ENCODE peak calls at places on chromosome 16, in nine cellular contexts. F, W, G, J, Y, E, N, H and R are unnamed samples.

GRCh38 chr16:31179747-31180458 is at the start of gene FUS:
- DNase-seq in F (peak; percentile 98), W (peak; percentile 91), G (peak; percentile 90), J (peak; percentile 93), Y (peak; percentile 90), E (peak; percentile 93), N (peak; percentile 93), H (peak; percentile 54), R (peak; percentile 92)

GRCh38 chr16:49352923-49353322 is 20.7 kb upstream of the C16orf78 start:
- DNase-seq in F (no peak), W (no peak), G (no peak), J (no peak), Y (no peak), E (peak; percentile 46), N (peak; percentile 11), H (no peak), R (no peak)

GRCh38 chr16:71929048-71929447 is 33.7 kb downstream of the IST1 start:
- DNase-seq in F (no peak), W (no peak), G (no peak), J (no peak), Y (peak; percentile 66), E (no peak), N (peak; percentile 69), H (peak; percentile 39), R (no peak)

GRCh38 chr16:19872179-19872863 is 12.3 kb downstream of the GPRC5B start:
- DNase-seq in F (no peak), W (peak; percentile 88), G (no peak), J (no peak), Y (no peak), E (no peak), N (no peak), H (no peak), R (no peak)

GRCh38 chr16:1492923-1493745 is at the start of gene TELO2:
- DNase-seq in F (peak; percentile 94), W (peak; percentile 87), G (peak; percentile 83), J (peak; percentile 83), Y (peak; percentile 80), E (peak; percentile 87), N (peak; percentile 86), H (peak; percentile 13), R (peak; percentile 85)

GRCh38 chr16:72099377-72099818 is 5.8 kb downstream of the DHX38 start:
- DNase-seq in F (no peak), W (no peak), G (no peak), J (peak; percentile 54), Y (peak; percentile 64), E (peak; percentile 67), N (peak; percentile 69), H (no peak), R (peak; percentile 72)

GRCh38 chr16:56789360-56789759 is 59.4 kb downstream of the NUP93 start:
- DNase-seq in F (no peak), W (no peak), G (no peak), J (peak; percentile 76), Y (peak; percentile 59), E (peak; percentile 57), N (peak; percentile 58), H (no peak), R (peak; percentile 51)

GRCh38 chr16:535446-536405 is 8.2 kb downstream of the CAPN15 start:
- DNase-seq in F (no peak), W (no peak), G (no peak), J (no peak), Y (peak; percentile 70), E (no peak), N (no peak), H (no peak), R (peak; percentile 27)

GRCh38 chr16:31063843-31064611 is 10.0 kb downstream of the ZNF668 start:
- DNase-seq in F (peak; percentile 84), W (no peak), G (no peak), J (no peak), Y (no peak), E (no peak), N (no peak), H (no peak), R (no peak)

GRCh38 chr16:89152831-89153700 is 18.5 kb upstream of the CDH15 start:
- DNase-seq in F (no peak), W (no peak), G (no peak), J (no peak), Y (no peak), E (peak; percentile 42), N (no peak), H (no peak), R (no peak)

GRCh38 chr16:22010902-22011301 is 3.0 kb downstream of the MOSMO start:
- DNase-seq in F (no peak), W (no peak), G (no peak), J (no peak), Y (no peak), E (no peak), N (no peak), H (no peak), R (no peak)

GRCh38 chr16:74700206-74701040 is at the start of gene MLKL:
- DNase-seq in F (peak; percentile 92), W (peak; percentile 48), G (peak; percentile 55), J (peak; percentile 65), Y (peak; percentile 51), E (peak; percentile 53), N (peak; percentile 61), H (no peak), R (peak; percentile 80)

GRCh38 chr16:31055613-31056012 is 18.4 kb downstream of the ZNF668 start:
- DNase-seq in F (no peak), W (no peak), G (no peak), J (no peak), Y (no peak), E (no peak), N (no peak), H (no peak), R (no peak)

GRCh38 chr16:55494994-55495421 is 13.9 kb upstream of the LPCAT2 start:
- DNase-seq in F (peak; percentile 83), W (no peak), G (no peak), J (no peak), Y (peak; percentile 95), E (no peak), N (peak; percentile 95), H (peak; percentile 88), R (no peak)

GRCh38 chr16:29644338-29644857 is 18.6 kb upstream of the SPN start:
- DNase-seq in F (no peak), W (no peak), G (no peak), J (no peak), Y (no peak), E (no peak), N (no peak), H (no peak), R (no peak)

GRCh38 chr16:2515180-2515803 is 1.5 kb downstream of the ATP6V0C start:
- DNase-seq in F (no peak), W (no peak), G (no peak), J (no peak), Y (no peak), E (no peak), N (no peak), H (no peak), R (no peak)

GRCh38 chr16:17461951-17462729 is 8.6 kb downstream of the XYLT1 start:
- DNase-seq in F (no peak), W (no peak), G (no peak), J (no peak), Y (no peak), E (peak; percentile 80), N (no peak), H (no peak), R (peak; percentile 13)
- TF ChIP-seq CTCF in F (no peak), W (no peak), G (no peak), J (no peak), Y (no peak), E (peak; percentile 69), N (no peak), H (no peak), R (no peak)

GRCh38 chr16:81553080-81553813 is 108.6 kb downstream of the CMIP start:
- DNase-seq in F (no peak), W (peak; percentile 37), G (no peak), J (no peak), Y (peak; percentile 16), E (no peak), N (no peak), H (no peak), R (no peak)
- TF ChIP-seq CTCF in F (no peak), W (no peak), G (no peak), J (no peak), Y (no peak), E (no peak), N (no peak), H (no peak), R (no peak)

GRCh38 chr16:47460301-47460754 is 535 bp downstream of the ITFG1 start:
- DNase-seq in F (no peak), W (no peak), G (no peak), J (no peak), Y (no peak), E (no peak), N (no peak), H (no peak), R (no peak)

GRCh38 chr16:47461598-47462266 is 601 bp downstream of the PHKB start:
- DNase-seq in F (no peak), W (no peak), G (no peak), J (peak; percentile 20), Y (peak; percentile 56), E (peak; percentile 69), N (peak; percentile 60), H (no peak), R (peak; percentile 35)

GRCh38 chr16:47459603-47460002 is 1.3 kb downstream of the ITFG1 start:
- DNase-seq in F (no peak), W (no peak), G (no peak), J (no peak), Y (no peak), E (no peak), N (no peak), H (no peak), R (no peak)

GRCh38 chr16:47458331-47458730 is 2.5 kb downstream of the ITFG1 start:
- DNase-seq in F (no peak), W (no peak), G (no peak), J (no peak), Y (no peak), E (no peak), N (no peak), H (no peak), R (no peak)

DNA sequence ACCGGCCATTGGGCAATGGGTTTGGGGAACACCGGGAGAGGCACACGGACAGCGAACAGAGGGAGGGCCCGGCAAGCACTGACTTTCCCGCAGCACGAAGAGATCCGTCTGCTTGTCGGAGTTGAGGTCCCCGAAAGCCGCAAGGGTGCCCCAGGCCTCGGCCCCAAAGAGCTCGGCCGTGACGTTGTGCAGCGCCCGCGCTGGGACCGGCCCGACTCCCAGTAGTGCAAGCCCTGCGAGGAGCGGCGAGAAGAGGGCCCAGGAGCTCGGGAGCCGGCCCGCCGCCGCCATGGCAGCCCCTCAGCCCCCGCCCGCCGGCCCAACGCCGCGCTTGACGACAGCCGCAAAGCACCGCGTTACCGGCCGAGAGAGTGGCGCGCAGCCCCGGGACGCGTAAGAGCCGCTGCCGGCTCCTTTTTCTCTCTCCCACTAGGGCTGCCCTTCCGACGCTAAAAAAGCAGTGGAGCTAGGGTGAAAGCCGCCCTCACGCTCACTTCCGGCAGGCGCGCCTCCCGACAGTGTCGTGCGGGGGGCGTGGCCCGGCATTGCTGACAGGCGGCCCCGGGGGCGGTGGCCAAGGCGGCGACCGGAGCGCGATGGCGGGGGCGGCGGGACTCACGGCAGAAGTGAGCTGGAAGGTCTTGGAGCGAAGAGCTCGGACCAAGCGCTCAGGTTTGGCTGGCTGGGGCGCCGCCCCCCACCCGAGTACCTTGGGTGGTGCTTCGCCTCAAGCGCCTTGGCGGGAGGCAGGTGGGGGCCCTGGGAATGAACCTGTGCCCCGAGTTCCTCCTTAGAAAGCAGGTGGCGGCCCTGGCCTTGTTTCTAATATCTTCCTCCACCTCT is at the start of the genes ITFG1 and PHKB:
- DNase-seq in F (peak; percentile 98), W (peak; percentile 93), G (peak; percentile 94), J (peak; percentile 90), Y (peak; percentile 87), E (peak; percentile 96), N (peak; percentile 96), H (peak; percentile 60), R (peak; percentile 97)
- TF ChIP-seq CTCF in F (no peak), W (peak; percentile 39), G (peak; percentile 39), J (no peak), Y (peak; percentile 24), E (peak; percentile 4), N (peak; percentile 7), H (no peak), R (no peak)

GRCh38 chr16:10528635-10529034 is 51.8 kb downstream of the EMP2 start:
- DNase-seq in F (no peak), W (no peak), G (no peak), J (no peak), Y (no peak), E (no peak), N (no peak), H (no peak), R (no peak)
- TF ChIP-seq CTCF in F (no peak), W (no peak), G (no peak), J (no peak), Y (no peak), E (no peak), N (no peak), H (no peak), R (no peak)